ENCODE peak calls at places on chromosomes 4 and X, in nine cellular contexts. K is endothelial cell of umbilical vein, V is dorsolateral prefrontal cortex, H is aorta, T is WERI-Rb-1, W is lower lobe of right lung, X is heart left ventricle, F is colonic mucosa, U is thoracic aorta. E is an unnamed sample.

GRCh38 chr4:85603437-85604336 is 128.7 kb downstream of the ARHGAP24 start:
- DNase-seq in V (no peak), W (no peak), H (no peak), K (peak; percentile 57), T (no peak), F (no peak), U (no peak), X (no peak), E (no peak)

GRCh38 chr4:153257966-153258365 is 53.7 kb downstream of the TRIM2 start:
- DNase-seq in W (no peak), X (no peak), F (no peak), H (no peak), K (no peak), U (no peak), T (no peak), V (no peak), E (no peak)

GRCh38 chr4:163846008-163846407 is 351.5 kb downstream of the TMA16 start:
- DNase-seq in X (no peak), K (no peak), H (no peak), V (no peak), U (no peak), T (no peak), W (no peak), F (no peak), E (no peak)

GRCh38 chr4:94298725-94299252 is 43.8 kb downstream of the HPGDS start:
- DNase-seq in T (no peak), H (no peak), U (no peak), W (no peak), K (no peak), X (no peak), F (no peak), V (no peak), E (no peak)

GRCh38 chrX:152038798-152039197 is 64.3 kb upstream of the GABRE start:
- DNase-seq in T (no peak), K (no peak), V (no peak), W (no peak), F (no peak), H (no peak), X (no peak), U (no peak), E (no peak)

GRCh38 chr4:183987987-183988392 is 82.9 kb downstream of the STOX2 start:
- DNase-seq in H (peak; percentile 74), K (peak; percentile 55), V (peak; percentile 75), U (peak; percentile 43), X (peak; percentile 82), T (no peak), F (peak; percentile 58), W (peak; percentile 52), E (peak; percentile 66)

GRCh38 chrX:103475381-103475780 is 43.9 kb downstream of the RAB40A start:
- DNase-seq in T (no peak), F (no peak), K (no peak), U (no peak), W (no peak), H (no peak), V (no peak), X (no peak), E (no peak)

GRCh38 chrX:39613508-39613921 is 484.2 kb downstream of the BCOR start:
- DNase-seq in T (peak; percentile 61), K (peak; percentile 48), X (peak; percentile 41), H (no peak), V (no peak), U (no peak), W (peak; percentile 39), F (peak; percentile 46), E (no peak)

GRCh38 chr4:3499710-3500109 is 32.5 kb downstream of the LRPAP1 start:
- DNase-seq in X (no peak), V (no peak), T (no peak), K (no peak), H (no peak), F (no peak), W (no peak), U (no peak), E (no peak)

GRCh38 chrX:48468693-48469691 is 1.1 kb downstream of the SLC38A5 start:
- DNase-seq in T (peak; percentile 75), H (no peak), F (peak; percentile 43), K (no peak), X (no peak), U (no peak), V (no peak), W (no peak), E (no peak)

GRCh38 chr4:87304659-87305277 is 17.9 kb downstream of the HSD17B13 start:
- DNase-seq in K (peak; percentile 41), T (no peak), H (no peak), F (no peak), U (no peak), W (no peak), X (no peak), V (no peak), E (no peak)

GRCh38 chrX:55011294-55011693 is 11.1 kb downstream of the APEX2 start:
- DNase-seq in V (no peak), F (no peak), T (no peak), X (no peak), U (no peak), H (no peak), K (no peak), W (no peak), E (no peak)

DNA sequence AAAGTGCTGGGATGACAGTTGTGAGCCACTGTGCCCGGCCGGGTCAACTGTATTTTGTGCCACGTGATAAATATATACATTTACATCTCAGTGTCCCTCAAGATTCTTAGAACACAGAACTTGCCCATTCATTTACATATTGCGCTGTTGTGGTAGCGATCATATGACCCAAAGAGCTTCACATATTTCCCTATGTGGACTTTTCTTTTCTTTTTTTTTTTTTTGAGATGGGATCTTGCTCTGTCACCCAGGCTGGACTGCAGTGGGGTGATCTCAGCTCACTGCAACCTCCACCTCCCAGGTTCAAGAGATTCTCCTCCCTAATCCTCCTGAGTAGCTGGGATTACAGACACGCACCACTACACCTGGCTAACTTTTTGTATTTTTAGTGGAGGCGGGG is 180.7 kb downstream of the DHRSX start:
- DNase-seq in V (no peak), X (no peak), U (no peak), T (no peak), K (no peak), W (no peak), H (no peak), F (no peak), E (no peak)
- H3K4me3 ChIP-seq in V (no peak overlapping the region), X (no peak overlapping the region), U (no peak overlapping the region), T (no peak overlapping the region), K (no peak overlapping the region), W (no peak overlapping the region), H (no peak overlapping the region), F (no peak overlapping the region), E (no peak overlapping the region)

GRCh38 chr4:139078926-139079325 is 63.3 kb downstream of the NOCT start:
- DNase-seq in U (no peak), K (no peak), W (no peak), T (no peak), V (no peak), H (no peak), F (no peak), X (no peak), E (no peak)
- H3K27ac ChIP-seq in U (no peak overlapping the region), K (no peak overlapping the region), W (no peak overlapping the region), T (no peak overlapping the region), V (no peak overlapping the region), H (no peak overlapping the region), F (no peak overlapping the region), X (peak overlapping the region; percentile 69), E (no peak overlapping the region)

GRCh38 chr4:46390353-46391058 is 578 bp upstream of the GABRA2 start:
- DNase-seq in X (no peak), H (peak; percentile 30), T (peak; percentile 17), K (no peak), W (no peak), F (no peak), V (no peak), U (no peak), E (peak; percentile 52)
- H3K4me3 ChIP-seq in X (peak overlapping the region; percentile 37), H (no peak overlapping the region), T (peak overlapping the region; percentile 70), K (no peak overlapping the region), W (peak overlapping the region; percentile 18), F (peak overlapping the region; percentile 38), V (peak overlapping the region; percentile 71), U (peak overlapping the region; percentile 57), E (no peak overlapping the region)

DNA sequence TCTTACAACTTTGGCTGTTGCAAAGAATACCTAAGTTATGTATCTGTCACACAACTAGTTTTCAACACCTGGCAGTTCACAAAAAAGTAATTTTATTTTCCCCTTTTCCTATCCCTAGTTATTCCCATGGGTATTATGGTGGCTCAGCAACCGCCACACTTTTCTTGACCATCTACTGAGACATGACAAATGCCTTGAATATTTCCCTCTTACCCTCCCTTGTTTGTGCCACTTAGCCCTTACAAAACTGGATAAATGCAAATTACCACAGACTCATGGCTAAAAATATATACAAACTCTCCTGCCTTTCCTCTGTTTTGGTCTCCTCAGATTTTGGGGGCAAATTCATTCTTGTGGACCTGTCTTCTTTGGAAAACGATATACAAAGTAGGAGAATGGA is 72.1 kb downstream of the AMOT start:
- DNase-seq in H (no peak), X (no peak), U (no peak), K (no peak), W (no peak), F (no peak), V (no peak), T (no peak), E (no peak)
- H3K27ac ChIP-seq in H (no peak overlapping the region), X (no peak overlapping the region), U (no peak overlapping the region), K (no peak overlapping the region), W (no peak overlapping the region), F (no peak overlapping the region), V (no peak overlapping the region), T (no peak overlapping the region), E (no peak overlapping the region)

DNA sequence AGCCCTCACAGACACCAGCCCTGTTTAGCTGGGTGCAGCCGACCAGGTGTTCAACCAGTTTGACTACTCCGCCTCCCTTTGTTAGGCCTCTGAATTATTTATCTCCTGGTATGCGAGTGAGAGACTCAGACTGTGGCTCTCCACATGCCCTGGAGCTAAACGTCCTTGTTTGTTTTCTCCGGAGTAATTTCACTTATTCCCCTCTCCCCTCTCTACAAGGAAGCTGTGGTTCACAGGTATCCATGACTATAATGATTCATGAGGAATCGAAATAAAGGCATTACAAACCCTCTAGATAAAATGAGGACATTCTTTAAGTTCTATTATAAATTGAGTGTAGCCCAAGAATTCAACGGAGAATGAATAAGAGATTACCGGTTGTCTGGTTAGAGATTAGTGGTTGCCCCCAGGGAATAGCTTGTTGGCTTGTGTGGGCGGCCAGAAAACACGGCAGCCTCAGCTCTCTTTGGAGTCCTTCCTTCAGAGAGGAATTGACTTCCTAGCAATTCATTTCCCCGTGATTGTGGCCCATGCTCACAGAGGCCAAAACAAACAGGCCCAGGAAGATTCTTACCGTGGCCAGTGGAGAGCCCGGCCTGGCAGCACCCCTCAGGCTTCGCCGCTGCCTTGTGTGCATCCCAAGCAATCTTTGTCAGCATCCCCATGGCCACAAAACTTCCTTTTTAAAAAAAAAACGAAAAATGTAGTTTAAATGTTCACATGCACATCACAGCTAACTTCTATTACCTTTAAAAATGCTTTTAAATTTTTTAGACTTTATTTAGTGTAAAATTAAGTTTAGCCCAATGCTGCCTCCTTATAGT is 60.2 kb upstream of the CBR4 start:
- DNase-seq in F (peak; percentile 79), K (peak; percentile 30), W (no peak), H (peak; percentile 66), U (peak; percentile 17), T (no peak), V (no peak), X (peak; percentile 58), E (no peak)
- H3K4me3 ChIP-seq in F (no peak overlapping the region), K (no peak overlapping the region), W (no peak overlapping the region), H (no peak overlapping the region), U (no peak overlapping the region), T (no peak overlapping the region), V (no peak overlapping the region), X (no peak overlapping the region), E (no peak overlapping the region)

DNA sequence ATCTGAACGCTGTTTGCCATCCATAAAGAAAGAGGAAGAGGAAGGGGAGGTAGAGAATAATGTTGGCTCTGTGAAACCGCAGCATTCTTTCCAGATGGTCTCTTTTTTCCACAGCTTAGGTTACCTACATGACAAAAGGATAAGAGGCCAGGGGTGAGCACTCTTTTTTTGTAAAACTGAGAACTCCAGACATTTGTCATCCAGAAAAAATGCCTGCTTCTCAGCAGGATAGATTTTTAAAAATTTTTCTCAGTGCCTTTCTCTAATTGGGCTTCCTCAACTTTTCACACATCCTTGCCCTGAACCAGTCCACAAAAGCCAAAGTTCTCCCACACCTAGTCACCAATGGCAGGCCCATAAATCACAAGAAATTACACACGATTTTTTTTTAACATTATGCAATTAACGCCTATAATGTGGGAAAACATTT is 158.1 kb upstream of the TENM3 start:
- DNase-seq in T (no peak), X (no peak), K (no peak), W (no peak), U (no peak), H (no peak), V (no peak), F (no peak), E (no peak)
- H3K27ac ChIP-seq in T (no peak overlapping the region), X (no peak overlapping the region), K (no peak overlapping the region), W (no peak overlapping the region), U (no peak overlapping the region), H (no peak overlapping the region), V (no peak overlapping the region), F (no peak overlapping the region), E (no peak overlapping the region)

E was measured in left lung.